ENCODE peak calls at places on chromosomes 1 and 21, in nine cellular contexts. P is chondrocyte; B is B cell; N is HFF-Myc; U is DND-41; L is activated B cell treated with CpG ODN at 0.5 μM for 24 hours; H is thoracic aorta; M is CD4-positive, alpha-beta T cell; T is AG04450. I is an unnamed sample.

GRCh38 chr1:23163395-23163794 is 5.3 kb downstream of the LUZP1 start:
- DNase-seq in T (no peak), N (no peak), H (no peak), P (no peak), M (no peak), B (no peak), L (no peak), U (no peak), I (no peak)

GRCh38 chr1:224856973-224857372 is 72.5 kb upstream of the DNAH14 start:
- DNase-seq in P (no peak), U (no peak), H (no peak), M (no peak), L (no peak), T (no peak), B (no peak), N (no peak), I (no peak)

GRCh38 chr21:24110846-24111245 is 1496.4 kb downstream of the MRPL39 start:
- DNase-seq in B (no peak), M (no peak), N (no peak), U (no peak), H (no peak), T (no peak), P (no peak), L (no peak), I (no peak)

GRCh38 chr1:223319913-223320600 is 43.9 kb downstream of the SUSD4 start:
- DNase-seq in L (no peak), H (no peak), M (no peak), N (no peak), B (no peak), U (no peak), T (no peak), P (no peak), I (no peak)

GRCh38 chr1:59452026-59452425 is 155.1 kb downstream of the FGGY start:
- DNase-seq in H (no peak), L (no peak), P (no peak), N (no peak), M (no peak), U (no peak), B (no peak), T (no peak), I (no peak)

GRCh38 chr1:159938221-159938852 is 7.1 kb downstream of the IGSF9 start:
- DNase-seq in N (no peak), U (no peak), L (no peak), B (peak; percentile 34), P (no peak), M (no peak), T (no peak), H (no peak), I (peak; percentile 29)

GRCh38 chr1:40703316-40703715 is 11.8 kb downstream of the NFYC start:
- DNase-seq in L (no peak), B (no peak), M (no peak), U (no peak), P (no peak), T (no peak), H (no peak), N (peak; percentile 72), I (no peak)

GRCh38 chr1:201708691-201709090 is 120.3 kb upstream of the IPO9 start:
- DNase-seq in B (no peak), L (no peak), T (no peak), N (no peak), P (no peak), U (no peak), M (no peak), H (no peak), I (no peak)

GRCh38 chr21:43639470-43640178 is 19.7 kb downstream of the HSF2BP start:
- DNase-seq in N (no peak), L (no peak), T (peak; percentile 50), M (no peak), P (no peak), B (no peak), H (no peak), U (no peak), I (no peak)

DNA sequence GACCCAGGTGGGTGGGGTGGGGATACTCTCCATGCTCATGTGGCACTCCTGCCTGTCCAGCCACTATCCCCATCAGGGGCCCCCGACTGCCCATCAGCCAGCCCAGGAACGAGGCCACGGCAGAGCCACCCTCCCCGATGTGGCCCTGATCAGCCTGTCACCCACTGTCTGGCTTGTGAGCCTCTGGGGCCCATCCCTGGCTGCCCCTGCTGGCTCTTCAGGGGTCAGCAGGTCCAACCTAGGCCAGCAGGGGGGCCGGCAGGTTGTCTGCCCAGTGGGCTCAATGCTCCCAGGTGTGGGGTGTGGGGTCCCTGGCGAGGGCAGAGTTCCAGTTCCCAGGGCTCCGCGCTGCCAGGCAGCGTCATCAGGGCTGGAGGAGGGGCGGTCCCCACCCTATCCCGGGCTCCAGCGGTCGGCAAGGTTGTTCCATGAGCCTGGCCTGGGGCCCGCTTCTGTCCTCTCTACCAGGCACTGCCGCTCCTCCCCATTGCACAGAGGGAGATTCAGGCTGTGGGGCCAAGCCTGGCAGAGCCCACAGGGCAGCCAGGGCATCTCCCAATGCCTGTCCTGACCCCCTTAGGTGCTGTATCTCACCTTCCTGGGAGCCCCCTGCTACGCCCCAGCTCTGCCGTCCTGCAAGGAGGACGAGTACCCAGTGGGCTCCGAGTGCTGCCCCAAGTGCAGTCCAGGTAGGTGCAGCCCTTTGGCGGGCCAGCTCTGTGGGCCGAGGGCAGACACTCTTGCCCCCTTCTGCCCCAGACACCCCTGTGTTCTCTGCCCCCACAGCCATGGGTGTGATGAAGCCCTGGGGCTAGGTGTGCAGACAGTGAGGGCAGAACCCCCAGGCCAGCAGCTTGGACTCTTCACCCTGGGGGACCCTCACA is 1.2 kb downstream of the TNFRSF14 start:
- DNase-seq in T (no peak), M (no peak), L (no peak), U (no peak), H (no peak), P (no peak), B (no peak), N (no peak), I (no peak)
- TF ChIP-seq CTCF in T (no peak), M (no peak), L (no peak), U (no peak), H (no peak), P (no peak), B (no peak), N (no peak), I (no peak)

GRCh38 chr1:43653339-43653738 is 3.4 kb downstream of the KDM4A start:
- DNase-seq in T (no peak), H (no peak), U (peak; percentile 14), N (peak; percentile 14), B (no peak), L (no peak), M (no peak), P (no peak), I (no peak)
- TF ChIP-seq CTCF in T (peak; percentile 49), H (no peak), U (peak; percentile 27), N (peak; percentile 37), B (no peak), L (no peak), M (no peak), P (peak; percentile 60), I (peak; percentile 43)

GRCh38 chr1:181918893-181919728 is 142.4 kb downstream of the ZNF648 start:
- DNase-seq in M (no peak), H (no peak), L (no peak), U (no peak), B (no peak), N (no peak), P (no peak), T (no peak), I (no peak)

DNA sequence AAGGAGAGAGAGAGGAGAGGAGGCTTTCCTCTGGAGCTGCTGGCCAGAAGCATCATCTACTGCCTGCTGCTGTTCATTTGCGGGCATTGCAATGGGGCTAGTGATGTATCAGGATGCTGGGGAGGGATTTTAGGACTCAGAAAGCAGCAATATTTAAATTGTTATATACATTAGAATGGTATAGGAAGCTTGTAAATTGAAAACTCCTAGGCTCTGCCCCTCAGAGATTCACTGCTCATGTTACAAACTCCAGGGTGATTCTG is 141.9 kb downstream of the ZNF648 start:
- DNase-seq in T (no peak), M (no peak), N (no peak), L (no peak), H (no peak), U (no peak), B (no peak), P (no peak), I (no peak)
- TF ChIP-seq CTCF in T (no peak), M (no peak), N (no peak), L (no peak), H (no peak), U (no peak), B (no peak), P (no peak), I (no peak)

GRCh38 chr1:191752342-191752741 is 405.9 kb upstream of the RGS18 start:
- DNase-seq in P (no peak), U (no peak), B (no peak), M (no peak), T (no peak), N (no peak), H (no peak), L (no peak), I (no peak)

GRCh38 chr1:191760016-191760415 is 398.2 kb upstream of the RGS18 start:
- DNase-seq in T (no peak), P (no peak), L (no peak), N (no peak), U (no peak), B (no peak), H (no peak), M (no peak), I (no peak)

GRCh38 chr1:191757003-191757402 is 401.3 kb upstream of the RGS18 start:
- DNase-seq in B (no peak), P (no peak), T (peak; percentile 1), L (no peak), M (no peak), H (no peak), N (peak; percentile 1), U (no peak), I (no peak)
- TF ChIP-seq CTCF in B (no peak), P (no peak), T (no peak), L (no peak), M (no peak), H (no peak), N (no peak), U (no peak), I (no peak)

GRCh38 chr21:39406065-39406464 is 39.5 kb downstream of the LCA5L start:
- DNase-seq in H (no peak), L (no peak), T (no peak), N (no peak), U (no peak), M (no peak), B (no peak), P (no peak), I (no peak)
- TF ChIP-seq CTCF in H (no peak), L (no peak), T (no peak), N (no peak), U (no peak), M (no peak), B (no peak), P (no peak), I (no peak)

GRCh38 chr1:27725374-27726172 is at the start of gene FAM76A:
- DNase-seq in L (peak; percentile 98), B (peak; percentile 99), T (peak; percentile 99), H (peak; percentile 94), P (peak; percentile 99), N (peak; percentile 98), U (peak; percentile 100), M (peak; percentile 99), I (peak; percentile 100)
- TF ChIP-seq CTCF in L (no peak), B (peak; percentile 27), T (peak; percentile 46), H (peak; percentile 20), P (peak; percentile 79), N (peak; percentile 54), U (peak; percentile 72), M (peak; percentile 60), I (peak; percentile 69)

I was measured in GM13976.